ENCODE peak calls at places on chromosomes 16 and 17, in seven cellular contexts. One of them, this sample, is unnamed.

GRCh38 chr17:78185981-78186688 is 717 bp downstream of the TK1 start:
- ATAC-seq in HepG2: peak
- ATAC-seq in K562: peak
- ATAC-seq in GM23338: peak
- ATAC-seq in upper lobe of left lung: peak
- ATAC-seq in HCT116: peak
- ATAC-seq in Panc1: peak
- ATAC-seq in this sample: peak

GRCh38 chr16:4239020-4239419 is 2.9 kb downstream of the SRL start:
- ATAC-seq in K562: no peak
- ATAC-seq in HCT116: no peak
- ATAC-seq in Panc1: no peak
- ATAC-seq in HepG2: no peak
- ATAC-seq in upper lobe of left lung: no peak
- ATAC-seq in GM23338: no peak
- ATAC-seq in this sample: no peak

GRCh38 chr16:27439273-27440018 is 37.5 kb downstream of the IL21R start:
- ATAC-seq in upper lobe of left lung: no peak
- ATAC-seq in K562: no peak
- ATAC-seq in GM23338: no peak
- ATAC-seq in HepG2: no peak
- ATAC-seq in HCT116: no peak
- ATAC-seq in Panc1: no peak
- ATAC-seq in this sample: no peak

GRCh38 chr16:58022601-58023371 is 2.8 kb upstream of the MMP15 start:
- ATAC-seq in Panc1: no peak
- ATAC-seq in HepG2: no peak
- ATAC-seq in K562: no peak
- ATAC-seq in GM23338: no peak
- ATAC-seq in HCT116: no peak
- ATAC-seq in upper lobe of left lung: peak
- ATAC-seq in this sample: peak

GRCh38 chr17:4534928-4535666 is 20.1 kb downstream of the MYBBP1A start:
- ATAC-seq in HepG2: peak
- ATAC-seq in K562: no peak
- ATAC-seq in Panc1: no peak
- ATAC-seq in HCT116: peak
- ATAC-seq in upper lobe of left lung: no peak
- ATAC-seq in GM23338: peak
- ATAC-seq in this sample: no peak

GRCh38 chr17:21033350-21033749 is 9.5 kb downstream of the USP22 start:
- ATAC-seq in GM23338: no peak
- ATAC-seq in HepG2: no peak
- ATAC-seq in upper lobe of left lung: no peak
- ATAC-seq in Panc1: no peak
- ATAC-seq in K562: peak
- ATAC-seq in HCT116: no peak
- ATAC-seq in this sample: no peak

GRCh38 chr17:10215286-10215685 is 16.9 kb upstream of the GAS7 start:
- ATAC-seq in HepG2: no peak
- ATAC-seq in upper lobe of left lung: no peak
- ATAC-seq in GM23338: no peak
- ATAC-seq in HCT116: no peak
- ATAC-seq in K562: no peak
- ATAC-seq in Panc1: no peak
- ATAC-seq in this sample: no peak

GRCh38 chr16:64659863-64660262 is 462.0 kb downstream of the CDH11 start:
- ATAC-seq in K562: no peak
- ATAC-seq in upper lobe of left lung: no peak
- ATAC-seq in GM23338: no peak
- ATAC-seq in HCT116: no peak
- ATAC-seq in HepG2: no peak
- ATAC-seq in Panc1: no peak
- ATAC-seq in this sample: no peak

GRCh38 chr17:63039899-63040602 is 74.0 kb downstream of the TANC2 start:
- ATAC-seq in upper lobe of left lung: no peak
- ATAC-seq in GM23338: no peak
- ATAC-seq in HepG2: no peak
- ATAC-seq in Panc1: peak
- ATAC-seq in HCT116: peak
- ATAC-seq in K562: no peak
- ATAC-seq in this sample: no peak

GRCh38 chr17:48628641-48629410 is 2.7 kb upstream of the HOXB9 start:
- ATAC-seq in HepG2: no peak
- ATAC-seq in HCT116: no peak
- ATAC-seq in Panc1: no peak
- ATAC-seq in upper lobe of left lung: no peak
- ATAC-seq in K562: no peak
- ATAC-seq in GM23338: no peak
- ATAC-seq in this sample: no peak

GRCh38 chr17:59756236-59756818 is 48.9 kb downstream of the VMP1 start:
- ATAC-seq in K562: no peak
- ATAC-seq in upper lobe of left lung: peak
- ATAC-seq in HCT116: peak
- ATAC-seq in GM23338: no peak
- ATAC-seq in Panc1: peak
- ATAC-seq in HepG2: peak
- ATAC-seq in this sample: no peak

GRCh38 chr17:49707608-49708514 is at the start of gene SLC35B1:
- ATAC-seq in upper lobe of left lung: peak
- ATAC-seq in Panc1: peak
- ATAC-seq in K562: peak
- ATAC-seq in HepG2: peak
- ATAC-seq in GM23338: peak
- ATAC-seq in HCT116: peak
- ATAC-seq in this sample: peak

GRCh38 chr17:15257316-15257925 is 7.7 kb downstream of the PMP22 start:
- ATAC-seq in Panc1: peak
- ATAC-seq in HCT116: peak
- ATAC-seq in upper lobe of left lung: peak
- ATAC-seq in HepG2: peak
- ATAC-seq in K562: peak
- ATAC-seq in GM23338: peak
- ATAC-seq in this sample: peak

GRCh38 chr17:43846963-43847369 is at the start of gene CD300LG:
- ATAC-seq in upper lobe of left lung: no peak
- ATAC-seq in HCT116: no peak
- ATAC-seq in GM23338: peak
- ATAC-seq in K562: no peak
- ATAC-seq in HepG2: no peak
- ATAC-seq in Panc1: no peak
- ATAC-seq in this sample: no peak

GRCh38 chr16:81174644-81175324 is 63.7 kb upstream of the BCO1 start:
- ATAC-seq in Panc1: peak
- ATAC-seq in HepG2: peak
- ATAC-seq in HCT116: peak
- ATAC-seq in GM23338: no peak
- ATAC-seq in upper lobe of left lung: no peak
- ATAC-seq in K562: peak
- ATAC-seq in this sample: no peak

GRCh38 chr16:68756250-68757051 is 19.4 kb downstream of the CDH1 start:
- ATAC-seq in HCT116: peak
- ATAC-seq in upper lobe of left lung: peak
- ATAC-seq in HepG2: no peak
- ATAC-seq in Panc1: no peak
- ATAC-seq in GM23338: no peak
- ATAC-seq in K562: peak
- ATAC-seq in this sample: no peak

GRCh38 chr16:1984347-1985225 is 593 bp downstream of the GFER start:
- ATAC-seq in Panc1: peak
- ATAC-seq in GM23338: peak
- ATAC-seq in HepG2: peak
- ATAC-seq in HCT116: no peak
- ATAC-seq in K562: peak
- ATAC-seq in upper lobe of left lung: no peak
- ATAC-seq in this sample: peak

GRCh38 chr16:1983053-1983543 is 895 bp upstream of the GFER start:
- ATAC-seq in upper lobe of left lung: no peak
- ATAC-seq in K562: no peak
- ATAC-seq in GM23338: no peak
- ATAC-seq in Panc1: no peak
- ATAC-seq in HepG2: no peak
- ATAC-seq in HCT116: no peak
- ATAC-seq in this sample: no peak

GRCh38 chr16:1985466-1986150 is 1.6 kb downstream of the GFER start:
- ATAC-seq in HepG2: no peak
- ATAC-seq in Panc1: no peak
- ATAC-seq in GM23338: no peak
- ATAC-seq in HCT116: no peak
- ATAC-seq in upper lobe of left lung: no peak
- ATAC-seq in K562: no peak
- ATAC-seq in this sample: no peak

GRCh38 chr16:1981972-1982574 is 804 bp upstream of the NOXO1 start:
- ATAC-seq in HCT116: no peak
- ATAC-seq in HepG2: peak
- ATAC-seq in upper lobe of left lung: no peak
- ATAC-seq in GM23338: no peak
- ATAC-seq in Panc1: peak
- ATAC-seq in K562: no peak
- ATAC-seq in this sample: no peak

GRCh38 chr16:1983544-1984346 is at the start of gene GFER:
- ATAC-seq in K562: peak
- ATAC-seq in Panc1: peak
- ATAC-seq in GM23338: peak
- ATAC-seq in upper lobe of left lung: peak
- ATAC-seq in HCT116: peak
- ATAC-seq in HepG2: peak
- ATAC-seq in this sample: peak
- TF ChIP-seq CTCF in K562: peak
- TF ChIP-seq CTCF in Panc1: peak
- TF ChIP-seq CTCF in GM23338: peak
- TF ChIP-seq CTCF in upper lobe of left lung: peak
- TF ChIP-seq CTCF in HCT116: peak
- TF ChIP-seq CTCF in HepG2: peak
- TF ChIP-seq CTCF in this sample: peak

GRCh38 chr16:8806272-8806983 is 8.8 kb downstream of the PMM2 start:
- ATAC-seq in Panc1: no peak
- ATAC-seq in HepG2: no peak
- ATAC-seq in upper lobe of left lung: no peak
- ATAC-seq in HCT116: no peak
- ATAC-seq in GM23338: no peak
- ATAC-seq in K562: no peak
- ATAC-seq in this sample: no peak
- H3K27ac ChIP-seq in Panc1: no peak
- H3K27ac ChIP-seq in HepG2: no peak
- H3K27ac ChIP-seq in upper lobe of left lung: no peak
- H3K27ac ChIP-seq in HCT116: no peak
- H3K27ac ChIP-seq in GM23338: peak
- H3K27ac ChIP-seq in K562: no peak
- H3K27ac ChIP-seq in this sample: no peak

GRCh38 chr16:544517-544916 is 15.7 kb upstream of the PRR35 start:
- ATAC-seq in HepG2: no peak
- ATAC-seq in upper lobe of left lung: no peak
- ATAC-seq in K562: no peak
- ATAC-seq in GM23338: no peak
- ATAC-seq in Panc1: no peak
- ATAC-seq in HCT116: no peak
- ATAC-seq in this sample: no peak
- TF ChIP-seq POLR2AphosphoS5 in HepG2: no peak
- TF ChIP-seq POLR2AphosphoS5 in upper lobe of left lung: no peak
- TF ChIP-seq POLR2AphosphoS5 in K562: no peak
- TF ChIP-seq POLR2AphosphoS5 in GM23338: no peak
- TF ChIP-seq POLR2AphosphoS5 in Panc1: no peak
- TF ChIP-seq POLR2AphosphoS5 in HCT116: no peak
- TF ChIP-seq POLR2AphosphoS5 in this sample: no peak

GRCh38 chr16:1330931-1331711 is 2.3 kb upstream of the BAIAP3 start:
- ATAC-seq in K562: peak
- ATAC-seq in GM23338: no peak
- ATAC-seq in HCT116: peak
- ATAC-seq in HepG2: peak
- ATAC-seq in upper lobe of left lung: no peak
- ATAC-seq in Panc1: peak
- ATAC-seq in this sample: no peak
- TF ChIP-seq CTCF in K562: no peak
- TF ChIP-seq CTCF in GM23338: no peak
- TF ChIP-seq CTCF in HCT116: no peak
- TF ChIP-seq CTCF in HepG2: peak
- TF ChIP-seq CTCF in upper lobe of left lung: no peak
- TF ChIP-seq CTCF in Panc1: no peak
- TF ChIP-seq CTCF in this sample: no peak

GRCh38 chr16:67223992-67224391 is 2.9 kb upstream of the TMEM208 start:
- ATAC-seq in upper lobe of left lung: no peak
- ATAC-seq in GM23338: no peak
- ATAC-seq in HepG2: no peak
- ATAC-seq in HCT116: no peak
- ATAC-seq in K562: no peak
- ATAC-seq in Panc1: no peak
- ATAC-seq in this sample: no peak

GRCh38 chr16:67227567-67227921 is 614 bp downstream of the TMEM208 start:
- ATAC-seq in HepG2: no peak
- ATAC-seq in GM23338: no peak
- ATAC-seq in upper lobe of left lung: no peak
- ATAC-seq in Panc1: no peak
- ATAC-seq in K562: no peak
- ATAC-seq in HCT116: no peak
- ATAC-seq in this sample: no peak

GRCh38 chr16:67226804-67227566 is at the start of gene TMEM208:
- ATAC-seq in HCT116: peak
- ATAC-seq in Panc1: peak
- ATAC-seq in K562: peak
- ATAC-seq in HepG2: peak
- ATAC-seq in GM23338: peak
- ATAC-seq in upper lobe of left lung: peak
- ATAC-seq in this sample: peak

GRCh38 chr16:67228034-67228785 is 1.3 kb downstream of the TMEM208 start:
- ATAC-seq in K562: no peak
- ATAC-seq in HCT116: no peak
- ATAC-seq in GM23338: no peak
- ATAC-seq in HepG2: no peak
- ATAC-seq in upper lobe of left lung: no peak
- ATAC-seq in Panc1: no peak
- ATAC-seq in this sample: no peak

GRCh38 chr16:67226295-67226803 is 581 bp upstream of the TMEM208 start:
- ATAC-seq in Panc1: peak
- ATAC-seq in upper lobe of left lung: no peak
- ATAC-seq in HepG2: no peak
- ATAC-seq in K562: no peak
- ATAC-seq in HCT116: no peak
- ATAC-seq in GM23338: peak
- ATAC-seq in this sample: no peak
- H3K27ac ChIP-seq in Panc1: peak
- H3K27ac ChIP-seq in upper lobe of left lung: peak
- H3K27ac ChIP-seq in HepG2: no peak
- H3K27ac ChIP-seq in K562: peak
- H3K27ac ChIP-seq in HCT116: no peak
- H3K27ac ChIP-seq in GM23338: no peak
- H3K27ac ChIP-seq in this sample: peak